ENCODE peak calls at places on chromosomes 12 and 14, in six cellular contexts. H, K, P, Y, T and F are unnamed samples.

GRCh38 chr14:22877000-22877501 is 5.5 kb downstream of the LRP10 start:
- DNase-seq in H (no peak), Y (no peak), P (no peak), T (no peak), K (no peak), F (no peak)

GRCh38 chr12:2958432-2959193 is 584 bp upstream of the TEAD4 start:
- DNase-seq in T (peak; percentile 40), Y (peak; percentile 70), P (peak; percentile 59), H (peak; percentile 69), K (no peak), F (peak; percentile 73)

GRCh38 chr14:30020271-30020670 is 92.6 kb upstream of the PRKD1 start:
- DNase-seq in T (peak; percentile 27), P (no peak), Y (no peak), H (no peak), K (no peak), F (no peak)

GRCh38 chr12:84463756-84464495 is 448.7 kb downstream of the SLC6A15 start:
- DNase-seq in Y (no peak), H (no peak), K (no peak), T (no peak), P (no peak), F (no peak)

GRCh38 chr14:89347885-89348284 is 69.1 kb downstream of the FOXN3 start:
- DNase-seq in P (no peak), H (no peak), T (no peak), K (no peak), Y (no peak), F (no peak)

GRCh38 chr14:74015965-74016364 is 3.1 kb downstream of the ENTPD5 start:
- DNase-seq in H (no peak), T (no peak), K (no peak), P (no peak), Y (no peak), F (no peak)

GRCh38 chr14:75697918-75698317 is 36.9 kb downstream of the TTLL5 start:
- DNase-seq in K (no peak), H (no peak), Y (no peak), T (no peak), P (no peak), F (no peak)

GRCh38 chr12:85448548-85449139 is 168.6 kb downstream of the ALX1 start:
- DNase-seq in P (peak; percentile 26), Y (no peak), T (no peak), K (peak; percentile 3), H (no peak), F (no peak)

GRCh38 chr12:103778781-103779180 is 62.3 kb downstream of the NT5DC3 start:
- DNase-seq in Y (no peak), K (no peak), T (no peak), P (no peak), H (no peak), F (no peak)

GRCh38 chr14:23299558-23299957 is 3.1 kb downstream of the PPP1R3E start:
- DNase-seq in H (peak; percentile 87), Y (no peak), K (no peak), P (peak; percentile 57), T (no peak), F (no peak)

GRCh38 chr14:55754471-55754870 is 174.5 kb downstream of the KTN1 start:
- DNase-seq in P (peak; percentile 15), H (no peak), K (no peak), T (no peak), Y (no peak), F (no peak)

GRCh38 chr14:102525213-102526143 is 15.9 kb upstream of the ANKRD9 start:
- DNase-seq in Y (no peak), P (peak; percentile 67), T (peak; percentile 73), H (peak; percentile 55), K (peak; percentile 26), F (peak; percentile 59)

GRCh38 chr12:67649165-67650126 is 901 bp downstream of the DYRK2 start:
- DNase-seq in K (no peak), T (peak; percentile 76), H (no peak), P (peak; percentile 18), Y (no peak), F (peak; percentile 66)

GRCh38 chr12:48977290-48978281 is 536 bp upstream of the WNT1 start:
- DNase-seq in K (peak; percentile 17), H (peak; percentile 59), Y (peak; percentile 62), T (peak; percentile 34), P (no peak), F (no peak)

GRCh38 chr12:50925342-50925651 is 27.0 kb upstream of the HIGD1C start:
- DNase-seq in P (no peak), Y (no peak), H (no peak), K (peak; percentile 19), T (no peak), F (no peak)

GRCh38 chr12:103824845-103825244 is 16.2 kb downstream of the NT5DC3 start:
- DNase-seq in K (no peak), H (no peak), T (no peak), P (no peak), Y (no peak), F (no peak)

GRCh38 chr12:116969615-116970575 is 59.1 kb downstream of the FBXW8 start:
- DNase-seq in P (no peak), K (no peak), T (no peak), H (no peak), Y (no peak), F (no peak)

GRCh38 chr12:62468394-62468793 is 1.8 kb downstream of the MON2 start:
- DNase-seq in K (no peak), P (no peak), T (no peak), H (no peak), Y (no peak), F (no peak)

GRCh38 chr14:80426686-80427085 is 215.4 kb upstream of the DIO2 start:
- DNase-seq in K (no peak), H (no peak), P (peak; percentile 91), T (no peak), Y (no peak), F (no peak)

GRCh38 chr12:111339306-111339938 is 29.5 kb downstream of the PHETA1 start:
- DNase-seq in H (no peak), K (no peak), P (no peak), T (no peak), Y (no peak), F (no peak)

GRCh38 chr14:89911018-89911919 is 43.3 kb downstream of the EFCAB11 start:
- DNase-seq in K (no peak), P (peak; percentile 61), Y (no peak), T (peak; percentile 48), H (peak; percentile 91), F (peak; percentile 40)

GRCh38 chr14:64673748-64674147 is 30.5 kb upstream of the PLEKHG3 start:
- DNase-seq in H (no peak), P (no peak), T (no peak), K (no peak), Y (no peak), F (no peak)

GRCh38 chr12:26403601-26404000 is 208.2 kb downstream of the SSPN start:
- DNase-seq in T (no peak), Y (no peak), K (no peak), P (no peak), H (no peak), F (no peak)

GRCh38 chr12:104378427-104378826 is 74.9 kb downstream of the EID3 start:
- DNase-seq in K (no peak), Y (no peak), H (no peak), T (no peak), P (no peak), F (no peak)

GRCh38 chr14:29716150-29716549 is 211.5 kb downstream of the PRKD1 start:
- DNase-seq in K (no peak), H (no peak), Y (no peak), T (no peak), P (peak; percentile 13), F (no peak)

GRCh38 chr12:1936406-1937320 is 18.2 kb upstream of the CACNA2D4 start:
- DNase-seq in Y (peak; percentile 62), T (peak; percentile 36), H (no peak), K (no peak), P (peak; percentile 79), F (peak; percentile 90)

GRCh38 chr12:80226576-80226975 is 127.2 kb downstream of the OTOGL start:
- DNase-seq in K (no peak), H (no peak), P (peak; percentile 59), T (no peak), Y (no peak), F (no peak)

GRCh38 chr14:98446508-98446907 is 825.5 kb downstream of the BCL11B start:
- DNase-seq in P (no peak), H (no peak), K (no peak), Y (no peak), T (no peak), F (no peak)

GRCh38 chr14:54187439-54187838 is 209.4 kb upstream of the CDKN3 start:
- DNase-seq in T (no peak), K (no peak), H (no peak), P (no peak), Y (no peak), F (no peak)

GRCh38 chr12:31685801-31686200 is 26.3 kb downstream of the ETFBKMT start:
- DNase-seq in T (no peak), H (no peak), K (no peak), P (no peak), Y (no peak), F (no peak)

GRCh38 chr12:105523164-105524057 is 192.9 kb downstream of the C12orf75 start:
- DNase-seq in Y (peak; percentile 39), P (peak; percentile 74), H (no peak), T (no peak), K (no peak), F (peak; percentile 36)

GRCh38 chr14:75437201-75438143 is 9.7 kb downstream of the JDP2 start:
- DNase-seq in Y (no peak), K (no peak), P (no peak), T (no peak), H (no peak), F (no peak)

GRCh38 chr12:131190965-131191364 is 237.3 kb downstream of the ADGRD1 start:
- DNase-seq in P (no peak), H (no peak), K (no peak), Y (no peak), T (no peak), F (no peak)

GRCh38 chr14:74425525-74426201 is 347 bp downstream of the SYNDIG1L start:
- DNase-seq in K (no peak), T (no peak), P (peak; percentile 8), Y (no peak), H (no peak), F (no peak)

GRCh38 chr14:44886860-44887595 is 74.7 kb downstream of the KLHL28 start:
- DNase-seq in K (no peak), Y (no peak), T (no peak), P (no peak), H (no peak), F (no peak)

GRCh38 chr12:116456683-116457082 is 102.5 kb upstream of the MAP1LC3B2 start:
- DNase-seq in K (no peak), H (no peak), T (no peak), P (no peak), Y (no peak), F (no peak)